ENCODE peak calls at places on chromosomes 5 and 9, in four cellular contexts. One of them, this sample, is unnamed.

GRCh38 chr5:14728109-14728938 is 63.8 kb downstream of the OTULIN start:
- DNase-seq in GM23248: no peak
- DNase-seq in cardiac muscle cell: no peak
- DNase-seq in naive thymus-derived CD4-positive, alpha-beta T cell: no peak
- DNase-seq in this sample: no peak

GRCh38 chr5:131368866-131369265 is 105.0 kb downstream of the CDC42SE2 start:
- DNase-seq in naive thymus-derived CD4-positive, alpha-beta T cell: no peak
- DNase-seq in cardiac muscle cell: no peak
- DNase-seq in GM23248: no peak
- DNase-seq in this sample: no peak

GRCh38 chr5:145937432-145938250 is 1.3 kb downstream of the SH3RF2 start:
- DNase-seq in naive thymus-derived CD4-positive, alpha-beta T cell: no peak
- DNase-seq in cardiac muscle cell: no peak
- DNase-seq in GM23248: peak; percentile 23
- DNase-seq in this sample: peak; percentile 53

GRCh38 chr9:469672-470040 is 255.0 kb downstream of the DOCK8 start:
- DNase-seq in cardiac muscle cell: no peak
- DNase-seq in GM23248: no peak
- DNase-seq in naive thymus-derived CD4-positive, alpha-beta T cell: peak; percentile 24
- DNase-seq in this sample: no peak

GRCh38 chr9:89039092-89039465 is 47.8 kb downstream of the S1PR3 start:
- DNase-seq in cardiac muscle cell: no peak
- DNase-seq in naive thymus-derived CD4-positive, alpha-beta T cell: no peak
- DNase-seq in GM23248: no peak
- DNase-seq in this sample: no peak

GRCh38 chr5:96259211-96259772 is 173.8 kb downstream of the PCSK1 start:
- DNase-seq in naive thymus-derived CD4-positive, alpha-beta T cell: no peak
- DNase-seq in cardiac muscle cell: peak; percentile 34
- DNase-seq in GM23248: peak; percentile 79
- DNase-seq in this sample: peak; percentile 9

GRCh38 chr5:95673076-95673475 is 9.7 kb downstream of the SPATA9 start:
- DNase-seq in GM23248: no peak
- DNase-seq in naive thymus-derived CD4-positive, alpha-beta T cell: no peak
- DNase-seq in cardiac muscle cell: peak; percentile 76
- DNase-seq in this sample: no peak

GRCh38 chr9:136463578-136463977 is 19.3 kb downstream of the SEC16A start:
- DNase-seq in cardiac muscle cell: no peak
- DNase-seq in GM23248: no peak
- DNase-seq in naive thymus-derived CD4-positive, alpha-beta T cell: no peak
- DNase-seq in this sample: no peak

GRCh38 chr5:134370306-134370870 is 981 bp upstream of the UBE2B start:
- DNase-seq in cardiac muscle cell: no peak
- DNase-seq in GM23248: peak; percentile 57
- DNase-seq in naive thymus-derived CD4-positive, alpha-beta T cell: peak; percentile 33
- DNase-seq in this sample: no peak

GRCh38 chr9:69945671-69946141 is 97.9 kb upstream of the MAMDC2 start:
- DNase-seq in GM23248: peak; percentile 78
- DNase-seq in cardiac muscle cell: peak; percentile 76
- DNase-seq in naive thymus-derived CD4-positive, alpha-beta T cell: no peak
- DNase-seq in this sample: peak; percentile 6

GRCh38 chr5:31049461-31049860 is 144.0 kb upstream of the CDH6 start:
- DNase-seq in cardiac muscle cell: no peak
- DNase-seq in GM23248: no peak
- DNase-seq in naive thymus-derived CD4-positive, alpha-beta T cell: no peak
- DNase-seq in this sample: no peak

GRCh38 chr9:111348821-111349271 is 18.8 kb upstream of the OR2K2 start:
- DNase-seq in cardiac muscle cell: peak; percentile 18
- DNase-seq in GM23248: no peak
- DNase-seq in naive thymus-derived CD4-positive, alpha-beta T cell: no peak
- DNase-seq in this sample: no peak

GRCh38 chr5:74290634-74291033 is 349.9 kb downstream of the ENC1 start:
- DNase-seq in naive thymus-derived CD4-positive, alpha-beta T cell: no peak
- DNase-seq in GM23248: no peak
- DNase-seq in cardiac muscle cell: no peak
- DNase-seq in this sample: no peak

GRCh38 chr5:172007795-172008465 is 1.5 kb upstream of the FBXW11 start:
- DNase-seq in cardiac muscle cell: peak; percentile 88
- DNase-seq in naive thymus-derived CD4-positive, alpha-beta T cell: no peak
- DNase-seq in GM23248: peak; percentile 70
- DNase-seq in this sample: no peak

GRCh38 chr5:103305829-103306228 is 47.3 kb downstream of the MACIR start:
- DNase-seq in naive thymus-derived CD4-positive, alpha-beta T cell: no peak
- DNase-seq in GM23248: no peak
- DNase-seq in cardiac muscle cell: peak; percentile 3
- DNase-seq in this sample: no peak

GRCh38 chr5:179612577-179613459 is 10.7 kb downstream of the HNRNPH1 start:
- DNase-seq in naive thymus-derived CD4-positive, alpha-beta T cell: no peak
- DNase-seq in GM23248: no peak
- DNase-seq in cardiac muscle cell: no peak
- DNase-seq in this sample: no peak

GRCh38 chr9:77598510-77598909 is 49.6 kb downstream of the GNA14 start:
- DNase-seq in cardiac muscle cell: peak; percentile 90
- DNase-seq in GM23248: peak; percentile 33
- DNase-seq in naive thymus-derived CD4-positive, alpha-beta T cell: no peak
- DNase-seq in this sample: peak; percentile 77

GRCh38 chr9:90778746-90779145 is 22.9 kb upstream of the SYK start:
- DNase-seq in GM23248: no peak
- DNase-seq in cardiac muscle cell: no peak
- DNase-seq in naive thymus-derived CD4-positive, alpha-beta T cell: no peak
- DNase-seq in this sample: no peak

GRCh38 chr5:97281257-97281656 is 98.2 kb upstream of the RIOK2 start:
- DNase-seq in cardiac muscle cell: no peak
- DNase-seq in GM23248: no peak
- DNase-seq in naive thymus-derived CD4-positive, alpha-beta T cell: no peak
- DNase-seq in this sample: no peak

GRCh38 chr5:58013542-58014258 is 446.2 kb downstream of the PLK2 start:
- DNase-seq in cardiac muscle cell: no peak
- DNase-seq in GM23248: no peak
- DNase-seq in naive thymus-derived CD4-positive, alpha-beta T cell: no peak
- DNase-seq in this sample: no peak

GRCh38 chr9:128091571-128091970 is 23.5 kb downstream of the SLC25A25 start:
- DNase-seq in GM23248: peak; percentile 54
- DNase-seq in cardiac muscle cell: no peak
- DNase-seq in naive thymus-derived CD4-positive, alpha-beta T cell: no peak
- DNase-seq in this sample: no peak

GRCh38 chr5:1551426-1551825 is 27.7 kb upstream of the LPCAT1 start:
- DNase-seq in cardiac muscle cell: no peak
- DNase-seq in naive thymus-derived CD4-positive, alpha-beta T cell: no peak
- DNase-seq in GM23248: no peak
- DNase-seq in this sample: no peak

GRCh38 chr5:163658702-163659567 is 153.5 kb downstream of the MAT2B start:
- DNase-seq in GM23248: no peak
- DNase-seq in cardiac muscle cell: no peak
- DNase-seq in naive thymus-derived CD4-positive, alpha-beta T cell: no peak
- DNase-seq in this sample: no peak

GRCh38 chr5:168157141-168157540 is 134.3 kb upstream of the WWC1 start:
- DNase-seq in GM23248: no peak
- DNase-seq in cardiac muscle cell: no peak
- DNase-seq in naive thymus-derived CD4-positive, alpha-beta T cell: no peak
- DNase-seq in this sample: no peak

GRCh38 chr9:83056180-83056579 is 6.8 kb downstream of the RASEF start:
- DNase-seq in cardiac muscle cell: no peak
- DNase-seq in naive thymus-derived CD4-positive, alpha-beta T cell: no peak
- DNase-seq in GM23248: no peak
- DNase-seq in this sample: no peak

DNA sequence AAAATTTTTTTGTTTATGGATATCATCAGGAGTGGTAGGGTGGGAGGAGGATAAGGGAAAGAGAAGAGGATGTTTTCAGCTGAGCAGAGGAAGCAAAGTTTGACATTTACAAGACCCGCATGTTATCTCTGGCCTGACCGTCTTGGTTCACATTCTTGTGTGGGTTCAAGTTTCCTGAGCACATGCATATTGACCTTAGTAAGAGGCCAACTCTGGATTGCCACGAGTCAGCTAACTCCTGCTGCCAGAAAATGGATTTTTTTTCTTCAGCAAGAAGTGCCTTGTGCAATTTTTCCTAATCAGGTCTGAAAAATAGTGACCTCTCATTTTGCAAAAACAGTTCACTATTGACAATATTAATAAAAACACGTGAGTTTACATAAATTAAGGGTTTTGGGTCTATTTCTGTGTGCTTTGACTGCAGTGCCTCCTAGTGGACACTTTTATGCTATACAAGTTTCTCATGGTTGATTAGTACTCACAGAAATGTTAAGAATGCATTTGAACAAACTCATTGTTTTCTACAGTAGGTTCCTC is 27.1 kb upstream of the BASP1 start:
- DNase-seq in cardiac muscle cell: peak; percentile 95
- DNase-seq in GM23248: peak; percentile 71
- DNase-seq in naive thymus-derived CD4-positive, alpha-beta T cell: no peak
- DNase-seq in this sample: peak; percentile 83
- H3K27ac ChIP-seq in cardiac muscle cell: no peak overlapping the region
- H3K27ac ChIP-seq in GM23248: peak overlapping the region; percentile 55
- H3K27ac ChIP-seq in naive thymus-derived CD4-positive, alpha-beta T cell: no peak overlapping the region
- H3K27ac ChIP-seq in this sample: peak overlapping the region; percentile 79

DNA sequence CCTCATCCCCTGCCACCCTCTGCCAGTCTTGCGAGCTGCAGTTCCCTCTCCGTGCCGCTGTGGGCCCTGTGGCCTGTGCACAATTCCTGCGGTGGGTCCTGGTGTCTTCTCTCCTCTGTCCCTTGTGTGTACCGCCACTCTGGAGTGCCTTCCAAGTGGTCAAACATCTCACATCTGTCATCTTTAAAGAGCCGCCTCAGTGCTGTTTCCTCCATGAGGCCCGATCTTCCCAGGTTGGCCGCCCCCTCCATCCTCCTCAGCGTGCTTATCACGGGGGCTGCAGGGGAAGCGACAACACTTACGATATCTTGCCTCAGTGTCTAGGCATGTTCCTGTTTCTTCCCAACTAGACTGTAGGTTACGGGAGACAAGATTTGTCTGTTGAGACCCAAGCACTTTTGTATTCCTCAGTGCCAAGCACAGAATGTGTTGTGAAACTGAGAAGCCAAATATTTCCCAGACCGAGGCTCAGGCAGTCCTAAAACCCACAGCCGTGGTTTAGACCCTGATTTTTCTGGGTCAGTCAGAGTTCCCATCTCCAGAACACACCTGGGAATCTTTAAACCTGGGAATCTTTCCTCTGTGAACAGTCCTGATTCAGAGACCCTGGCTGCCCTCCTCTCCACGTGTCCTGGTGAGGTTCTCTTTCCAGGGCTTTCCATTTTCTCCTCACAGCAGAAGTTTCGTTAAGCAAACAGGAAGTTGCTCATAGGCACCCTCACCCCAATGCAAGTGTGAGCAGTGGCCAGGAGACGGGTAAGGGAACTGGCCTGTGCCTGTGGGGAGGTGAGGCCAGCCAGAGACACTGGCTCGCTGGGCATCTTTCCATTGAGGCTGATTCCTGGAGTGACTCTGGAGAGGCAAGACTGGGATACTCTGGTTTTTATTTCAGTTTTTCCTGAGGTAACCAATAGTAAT is 28.8 kb downstream of the SLC46A2 start:
- DNase-seq in GM23248: peak; percentile 55
- DNase-seq in cardiac muscle cell: peak; percentile 73
- DNase-seq in naive thymus-derived CD4-positive, alpha-beta T cell: no peak
- DNase-seq in this sample: no peak
- H3K27ac ChIP-seq in GM23248: peak overlapping the region; percentile 16
- H3K27ac ChIP-seq in cardiac muscle cell: no peak overlapping the region
- H3K27ac ChIP-seq in naive thymus-derived CD4-positive, alpha-beta T cell: no peak overlapping the region
- H3K27ac ChIP-seq in this sample: no peak overlapping the region

GRCh38 chr5:143199843-143200242 is 203.6 kb downstream of the NR3C1 start:
- DNase-seq in naive thymus-derived CD4-positive, alpha-beta T cell: no peak
- DNase-seq in cardiac muscle cell: no peak
- DNase-seq in GM23248: no peak
- DNase-seq in this sample: no peak
- H3K27ac ChIP-seq in naive thymus-derived CD4-positive, alpha-beta T cell: no peak overlapping the region
- H3K27ac ChIP-seq in cardiac muscle cell: no peak overlapping the region
- H3K27ac ChIP-seq in GM23248: no peak overlapping the region
- H3K27ac ChIP-seq in this sample: no peak overlapping the region

DNA sequence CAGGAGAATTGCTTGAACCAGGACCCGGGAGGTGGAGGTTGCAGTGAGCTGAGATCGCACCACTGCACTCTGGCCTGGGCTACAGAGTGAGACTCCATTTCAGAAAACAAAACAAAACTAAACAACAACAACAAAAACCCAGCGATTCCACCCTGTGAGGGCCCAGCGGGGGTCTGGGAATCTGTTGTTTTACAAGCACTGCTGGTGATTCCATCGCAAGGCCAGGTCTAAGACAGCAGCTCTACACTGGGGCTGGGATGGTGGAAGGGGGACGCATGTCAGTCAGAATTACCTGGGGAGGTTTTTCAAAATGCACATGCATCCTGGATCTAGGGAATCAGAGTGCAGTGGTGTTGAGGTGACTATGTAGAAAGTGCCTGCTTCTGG is 90.9 kb downstream of the ANKRD55 start:
- DNase-seq in cardiac muscle cell: no peak
- DNase-seq in GM23248: no peak
- DNase-seq in naive thymus-derived CD4-positive, alpha-beta T cell: no peak
- DNase-seq in this sample: no peak
- H3K27ac ChIP-seq in cardiac muscle cell: no peak overlapping the region
- H3K27ac ChIP-seq in GM23248: no peak overlapping the region
- H3K27ac ChIP-seq in naive thymus-derived CD4-positive, alpha-beta T cell: peak overlapping the region; percentile 65
- H3K27ac ChIP-seq in this sample: no peak overlapping the region

GRCh38 chr9:129549139-129549538 is 71.8 kb downstream of the C9orf50 start:
- DNase-seq in cardiac muscle cell: no peak
- DNase-seq in GM23248: peak; percentile 39
- DNase-seq in naive thymus-derived CD4-positive, alpha-beta T cell: no peak
- DNase-seq in this sample: no peak
- H3K27ac ChIP-seq in cardiac muscle cell: no peak overlapping the region
- H3K27ac ChIP-seq in GM23248: peak overlapping the region; percentile 44
- H3K27ac ChIP-seq in naive thymus-derived CD4-positive, alpha-beta T cell: no peak overlapping the region
- H3K27ac ChIP-seq in this sample: no peak overlapping the region

DNA sequence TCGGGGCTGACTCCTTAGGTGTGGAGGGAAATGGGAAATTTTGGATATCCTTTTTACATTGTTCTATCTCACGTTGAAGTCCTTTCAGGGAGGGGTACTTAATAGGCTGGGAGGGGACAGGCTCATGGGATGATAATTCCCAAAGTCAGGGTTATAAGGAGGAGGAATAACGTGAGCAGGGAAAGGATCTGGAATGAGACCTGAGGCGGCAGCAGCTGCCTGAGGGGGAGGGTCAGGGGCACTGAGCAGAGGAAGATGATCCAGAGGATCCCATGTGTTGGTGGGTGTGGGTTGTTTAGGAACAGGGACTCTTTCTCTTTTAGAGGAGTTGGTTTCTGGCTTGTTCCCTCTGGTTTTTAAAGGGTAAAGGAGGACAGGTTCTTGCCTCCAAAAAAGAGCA is 18.7 kb downstream of the IFT74 start:
- DNase-seq in GM23248: no peak
- DNase-seq in cardiac muscle cell: no peak
- DNase-seq in naive thymus-derived CD4-positive, alpha-beta T cell: no peak
- DNase-seq in this sample: no peak
- H3K27ac ChIP-seq in GM23248: no peak overlapping the region
- H3K27ac ChIP-seq in cardiac muscle cell: peak overlapping the region; percentile 93
- H3K27ac ChIP-seq in naive thymus-derived CD4-positive, alpha-beta T cell: no peak overlapping the region
- H3K27ac ChIP-seq in this sample: no peak overlapping the region

DNA sequence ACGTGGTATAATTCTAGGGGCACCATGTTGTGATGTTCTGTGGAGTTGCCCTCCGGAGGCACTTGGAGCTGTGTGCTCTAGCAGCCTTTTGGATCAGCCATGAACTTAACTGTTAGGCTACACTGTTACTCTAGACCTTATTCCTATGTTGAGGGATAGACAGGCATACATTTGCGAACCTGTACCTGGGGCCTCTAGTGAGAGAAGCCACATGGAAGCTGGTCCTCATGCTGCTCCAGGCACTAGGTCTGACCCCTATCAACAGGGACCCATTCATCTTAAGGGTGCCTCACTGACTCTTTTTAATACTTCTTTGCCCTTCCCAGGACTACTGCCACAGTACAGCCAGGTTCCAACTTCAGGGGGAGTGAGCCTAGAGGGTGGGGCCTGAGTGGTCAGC is 594.8 kb downstream of the RAB3C start:
- DNase-seq in GM23248: no peak
- DNase-seq in cardiac muscle cell: no peak
- DNase-seq in naive thymus-derived CD4-positive, alpha-beta T cell: no peak
- DNase-seq in this sample: no peak
- H3K27ac ChIP-seq in GM23248: no peak overlapping the region
- H3K27ac ChIP-seq in cardiac muscle cell: no peak overlapping the region
- H3K27ac ChIP-seq in naive thymus-derived CD4-positive, alpha-beta T cell: no peak overlapping the region
- H3K27ac ChIP-seq in this sample: no peak overlapping the region

This sample was measured in A673.